ENCODE peak calls at places on chromosomes 16 and 17, in five cellular contexts. J, X, N, Q and Y are unnamed samples.

GRCh38 chr17:42438600-42439567 is 15.8 kb upstream of the CAVIN1 start:
- DNase-seq in N (no peak), Q (peak), J (peak), X (peak), Y (no peak)

GRCh38 chr17:81601525-81602120 is 35.3 kb downstream of the NPLOC4 start:
- DNase-seq in J (no peak), Q (peak), N (no peak), X (peak), Y (peak)

GRCh38 chr16:69179255-69180010 is 7.5 kb upstream of the SNTB2 start:
- DNase-seq in N (no peak), X (no peak), Q (peak), J (no peak), Y (peak)

GRCh38 chr16:67987460-67988160 is 7.3 kb upstream of the DPEP3 start:
- DNase-seq in J (no peak), Q (no peak), N (no peak), X (no peak), Y (peak)

GRCh38 chr17:40608061-40608581 is 39.5 kb downstream of the SMARCE1 start:
- DNase-seq in N (no peak), J (no peak), X (no peak), Q (no peak), Y (no peak)

GRCh38 chr17:46078675-46079074 is 79.6 kb downstream of the STH start:
- DNase-seq in J (no peak), N (no peak), Q (no peak), X (no peak), Y (no peak)

GRCh38 chr17:18966831-18967624 is 15.1 kb downstream of the SLC5A10 start:
- DNase-seq in X (no peak), Q (no peak), J (no peak), N (no peak), Y (peak)

GRCh38 chr17:77096570-77097214 is 44.1 kb upstream of the SEC14L1 start:
- DNase-seq in Q (peak), X (no peak), J (no peak), N (no peak), Y (peak)

GRCh38 chr17:56310780-56311179 is 157.5 kb downstream of the ANKFN1 start:
- DNase-seq in N (no peak), J (no peak), X (no peak), Q (no peak), Y (no peak)

GRCh38 chr17:74233937-74234336 is 20.6 kb downstream of the TTYH2 start:
- DNase-seq in N (no peak), Q (no peak), X (no peak), J (no peak), Y (no peak)

GRCh38 chr17:43673516-43674323 is 12.0 kb upstream of the MEOX1 start:
- DNase-seq in J (peak), N (no peak), X (peak), Q (peak), Y (peak)
- TF ChIP-seq CTCF in J (peak), N (peak), X (peak), Q (peak), Y (peak)

GRCh38 chr17:7886227-7887037 is 2.2 kb upstream of the CHD3 start:
- DNase-seq in X (peak), N (no peak), Q (peak), J (peak), Y (no peak)
- TF ChIP-seq CTCF in X (peak), N (no peak), Q (no peak), J (no peak), Y (no peak)

DNA sequence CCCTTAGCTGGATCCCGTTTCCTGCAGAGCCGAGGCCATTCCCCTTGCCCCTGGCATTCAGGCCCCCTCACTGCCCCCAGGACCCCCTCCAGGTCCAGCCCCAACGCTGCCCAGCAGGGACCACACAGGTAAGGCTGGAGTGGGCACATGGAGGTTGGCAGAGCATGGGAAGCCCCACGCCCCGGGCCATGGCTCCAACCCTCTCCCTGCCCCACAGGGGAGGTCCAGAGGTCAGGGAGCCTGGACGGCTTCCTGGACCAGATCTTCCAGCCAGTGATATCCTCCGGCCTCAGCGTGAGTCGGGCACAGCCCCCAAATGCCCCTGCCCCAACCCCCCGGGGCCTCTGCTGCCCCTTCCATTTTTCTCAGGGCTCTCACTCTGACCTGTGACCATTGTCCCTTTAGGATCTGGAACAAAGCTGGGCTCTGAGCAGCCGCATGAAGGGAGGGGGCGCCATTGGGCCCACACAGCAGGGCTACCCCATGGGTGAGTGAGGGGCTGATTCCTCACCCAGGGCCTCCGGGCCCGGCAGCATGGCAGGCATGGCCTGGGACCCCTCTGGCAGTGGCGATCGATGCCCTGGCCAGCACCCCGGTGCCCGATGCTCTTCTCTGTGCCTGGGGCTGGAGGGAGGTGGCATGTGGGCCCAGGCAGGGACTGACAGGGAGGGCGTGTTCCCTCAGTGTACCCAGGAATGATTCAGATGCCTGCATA is 18.5 kb upstream of the SMIM5 start:
- DNase-seq in N (no peak), J (no peak), X (no peak), Q (no peak), Y (no peak)
- TF ChIP-seq CTCF in N (no peak), J (no peak), X (no peak), Q (no peak), Y (no peak)

GRCh38 chr17:17386143-17386800 is 83.1 kb downstream of the NT5M start:
- DNase-seq in Q (no peak), X (no peak), J (no peak), N (no peak), Y (no peak)
- TF ChIP-seq CTCF in Q (no peak), X (no peak), J (no peak), N (no peak), Y (no peak)

GRCh38 chr16:66193543-66194229 is 172.8 kb upstream of the CDH5 start:
- DNase-seq in J (no peak), Q (no peak), X (no peak), N (no peak), Y (no peak)
- TF ChIP-seq CTCF in J (no peak), Q (no peak), X (no peak), N (no peak), Y (no peak)

DNA sequence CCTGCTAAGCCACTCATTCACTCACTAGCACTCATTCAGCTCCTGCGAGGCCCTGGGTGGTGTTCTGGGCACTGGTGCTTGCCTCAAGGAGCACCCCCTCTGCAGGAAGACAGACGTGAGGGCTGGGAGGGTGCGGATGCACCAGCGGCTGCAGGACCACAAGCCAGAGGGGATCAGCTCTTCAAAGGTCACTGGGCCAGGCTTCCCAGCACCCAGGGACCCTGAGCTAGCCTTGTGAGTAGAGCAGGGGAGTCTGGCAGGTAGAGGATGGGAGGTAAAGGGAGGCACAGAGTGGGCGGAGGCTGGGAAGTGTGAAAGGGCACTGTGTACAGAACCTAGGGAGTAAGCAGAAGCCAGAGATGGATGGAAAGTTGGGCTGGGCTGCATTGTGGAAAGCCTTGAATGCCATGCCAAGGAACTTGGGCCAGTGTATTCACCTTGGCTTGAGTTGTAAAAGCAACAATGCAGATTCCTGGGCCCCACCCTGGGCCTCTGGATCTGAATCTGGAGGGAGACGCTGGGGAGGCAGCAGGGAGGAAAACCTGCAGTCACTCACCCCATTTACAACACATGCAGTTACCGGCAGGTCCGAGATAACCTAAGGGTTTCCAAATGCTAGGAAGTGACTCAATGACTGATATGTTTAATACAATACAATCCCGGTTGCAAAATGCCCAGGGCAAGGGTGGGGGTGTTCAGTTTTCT is 1.7 kb downstream of the IL4R start:
- DNase-seq in Q (peak), N (peak), X (peak), J (peak), Y (peak)
- TF ChIP-seq CTCF in Q (peak), N (no peak), X (peak), J (no peak), Y (no peak)